ENCODE peak calls at places on chromosome 15, in six cellular contexts. I is NCI-H2081, H is HuH-7.5, L is endothelial cell of umbilical vein, J is midbrain, V is lower lobe of right lung. B is an unnamed sample.

GRCh38 chr15:80710635-80711553 is 15.8 kb downstream of the ABHD17C start:
- DNase-seq in I (no peak), H (no peak), L (no peak), J (no peak), V (no peak), B (no peak)

GRCh38 chr15:37015025-37015424 is 85.3 kb downstream of the MEIS2 start:
- DNase-seq in I (peak), H (no peak), L (no peak), J (no peak), V (no peak), B (no peak)

GRCh38 chr15:92917606-92918407 is 17.7 kb downstream of the CHD2 start:
- DNase-seq in I (peak), H (peak), L (peak), J (peak), V (peak), B (peak)

GRCh38 chr15:68700395-68701123 is 120.1 kb downstream of the ANP32A start:
- DNase-seq in I (peak), H (no peak), L (peak), J (peak), V (no peak), B (peak)

GRCh38 chr15:74464216-74464615 is 3.3 kb upstream of the UBL7 start:
- DNase-seq in I (no peak), H (no peak), L (no peak), J (no peak), V (no peak), B (no peak)

GRCh38 chr15:65037279-65037678 is 7.8 kb upstream of the MTFMT start:
- DNase-seq in I (no peak), H (no peak), L (no peak), J (no peak), V (no peak), B (no peak)

GRCh38 chr15:25171856-25172687 is 217.3 kb downstream of the SNRPN start:
- DNase-seq in I (no peak), H (no peak), L (no peak), J (no peak), V (peak), B (no peak)

GRCh38 chr15:23642413-23643044 is 5.1 kb downstream of the MAGEL2 start:
- DNase-seq in I (peak), H (peak), L (peak), J (peak), V (peak), B (peak)

GRCh38 chr15:91032919-91033803 is 10.8 kb upstream of the VPS33B start:
- DNase-seq in I (peak), H (peak), L (peak), J (peak), V (peak), B (peak)

GRCh38 chr15:28937271-28937670 is 51.5 kb downstream of the APBA2 start:
- DNase-seq in I (no peak), H (no peak), L (no peak), J (no peak), V (no peak), B (no peak)

GRCh38 chr15:56052389-56053045 is 59.1 kb upstream of the NEDD4 start:
- DNase-seq in I (peak), H (no peak), L (peak), J (peak), V (no peak), B (peak)

GRCh38 chr15:68610825-68611224 is 32.0 kb downstream of the CORO2B start:
- DNase-seq in I (no peak), H (no peak), L (no peak), J (peak), V (no peak), B (peak)

GRCh38 chr15:64847448-64847847 is 5.7 kb downstream of the PLEKHO2 start:
- DNase-seq in I (no peak), H (no peak), L (no peak), J (no peak), V (no peak), B (no peak)

GRCh38 chr15:58467121-58467721 is 35.4 kb downstream of the LIPC start:
- DNase-seq in I (no peak), H (no peak), L (no peak), J (no peak), V (no peak), B (no peak)

GRCh38 chr15:62394079-62394478 is 229.0 kb upstream of the C2CD4B start:
- DNase-seq in I (no peak), H (no peak), L (no peak), J (no peak), V (no peak), B (no peak)

GRCh38 chr15:77507151-77507847 is 86.6 kb downstream of the HMG20A start:
- DNase-seq in I (no peak), H (no peak), L (peak), J (peak), V (peak), B (peak)

GRCh38 chr15:92336588-92336987 is 57.1 kb upstream of the ST8SIA2 start:
- DNase-seq in I (no peak), H (no peak), L (no peak), J (no peak), V (no peak), B (no peak)

GRCh38 chr15:23546158-23546557 is 19.3 kb upstream of the MKRN3 start:
- DNase-seq in I (no peak), H (no peak), L (no peak), J (no peak), V (no peak), B (no peak)

GRCh38 chr15:75565062-75565970 is 13.8 kb downstream of the PTPN9 start:
- DNase-seq in I (no peak), H (no peak), L (no peak), J (no peak), V (no peak), B (no peak)

GRCh38 chr15:58440181-58440910 is 8.6 kb downstream of the LIPC start:
- DNase-seq in I (no peak), H (no peak), L (peak), J (no peak), V (no peak), B (no peak)

GRCh38 chr15:99435138-99435695 is 130.6 kb upstream of the MEF2A start:
- DNase-seq in I (peak), H (no peak), L (no peak), J (no peak), V (no peak), B (no peak)

GRCh38 chr15:68833734-68834334 is 13.1 kb upstream of the ANP32A start:
- DNase-seq in I (no peak), H (no peak), L (no peak), J (no peak), V (no peak), B (no peak)

GRCh38 chr15:97893988-97894387 is 66.5 kb upstream of the ARRDC4 start:
- DNase-seq in I (peak), H (no peak), L (no peak), J (no peak), V (no peak), B (no peak)

GRCh38 chr15:25058080-25058785 is 103.4 kb downstream of the SNRPN start:
- DNase-seq in I (no peak), H (no peak), L (no peak), J (no peak), V (peak), B (no peak)

GRCh38 chr15:99486371-99487336 is 79.1 kb upstream of the MEF2A start:
- DNase-seq in I (peak), H (peak), L (peak), J (peak), V (peak), B (peak)

GRCh38 chr15:70955151-70955550 is 62.5 kb downstream of the LRRC49 start:
- DNase-seq in I (no peak), H (no peak), L (no peak), J (no peak), V (no peak), B (no peak)

GRCh38 chr15:45522179-45522930 is at the start of gene SLC30A4:
- DNase-seq in I (peak), H (peak), L (peak), J (peak), V (peak), B (peak)

GRCh38 chr15:63857459-63857856 is 23.7 kb upstream of the HERC1 start:
- DNase-seq in I (no peak), H (no peak), L (no peak), J (no peak), V (no peak), B (no peak)

GRCh38 chr15:37135225-37135624 is 34.9 kb upstream of the MEIS2 start:
- DNase-seq in I (peak), H (no peak), L (peak), J (no peak), V (no peak), B (no peak)

GRCh38 chr15:31206386-31207174 is 105.1 kb upstream of the TRPM1 start:
- DNase-seq in I (peak), H (no peak), L (no peak), J (no peak), V (no peak), B (no peak)

GRCh38 chr15:86892774-86893449 is 813.2 kb downstream of the AGBL1 start:
- DNase-seq in I (no peak), H (no peak), L (no peak), J (no peak), V (no peak), B (no peak)

GRCh38 chr15:25182736-25183445 is 228.1 kb downstream of the SNRPN start:
- DNase-seq in I (no peak), H (no peak), L (no peak), J (no peak), V (peak), B (no peak)

GRCh38 chr15:37061996-37062395 is 38.4 kb downstream of the MEIS2 start:
- DNase-seq in I (no peak), H (no peak), L (no peak), J (no peak), V (no peak), B (no peak)

GRCh38 chr15:70512772-70513362 is 250.5 kb downstream of the UACA start:
- DNase-seq in I (peak), H (peak), L (peak), J (no peak), V (peak), B (no peak)

GRCh38 chr15:37820380-37821128 is 113.9 kb upstream of the TMCO5A start:
- DNase-seq in I (no peak), H (no peak), L (no peak), J (no peak), V (no peak), B (no peak)

GRCh38 chr15:65857718-65858402 is 11.4 kb upstream of the RAB11A start:
- DNase-seq in I (no peak), H (no peak), L (no peak), J (no peak), V (no peak), B (no peak)

B was measured in Ammon's horn.